ENCODE peak calls at places on chromosomes 2 and 18, in seven cellular contexts. One of them, this sample, is unnamed. For H3K4me1, the result is how much of the 10 kb centered on the place peaks cover.

GRCh38 chr2:159035790-159036411 is 67.5 kb downstream of the TANC1 start:
- DNase-seq in A549: peak
- DNase-seq in mammary epithelial cell: peak
- DNase-seq in hepatocyte: peak
- DNase-seq in ovary: no peak
- DNase-seq in heart right ventricle: no peak
- DNase-seq in HepG2: peak
- DNase-seq in this sample: no peak

GRCh38 chr2:88190808-88191721 is 20.9 kb downstream of the THNSL2 start:
- DNase-seq in A549: peak
- DNase-seq in HepG2: peak
- DNase-seq in ovary: peak
- DNase-seq in mammary epithelial cell: peak
- DNase-seq in hepatocyte: peak
- DNase-seq in heart right ventricle: no peak
- DNase-seq in this sample: no peak

GRCh38 chr2:169507698-169508097 is 1.8 kb upstream of the KLHL41 start:
- DNase-seq in HepG2: peak
- DNase-seq in hepatocyte: peak
- DNase-seq in mammary epithelial cell: peak
- DNase-seq in heart right ventricle: no peak
- DNase-seq in A549: peak
- DNase-seq in ovary: no peak
- DNase-seq in this sample: no peak

GRCh38 chr18:7512326-7512725 is 54.8 kb upstream of the PTPRM start:
- DNase-seq in HepG2: no peak
- DNase-seq in mammary epithelial cell: peak
- DNase-seq in heart right ventricle: no peak
- DNase-seq in A549: no peak
- DNase-seq in hepatocyte: peak
- DNase-seq in ovary: no peak
- DNase-seq in this sample: no peak

GRCh38 chr18:13268035-13268700 is 49.6 kb downstream of the LDLRAD4 start:
- DNase-seq in ovary: no peak
- DNase-seq in heart right ventricle: no peak
- DNase-seq in hepatocyte: peak
- DNase-seq in HepG2: no peak
- DNase-seq in A549: no peak
- DNase-seq in mammary epithelial cell: peak
- DNase-seq in this sample: no peak

GRCh38 chr2:155404433-155405002 is 706.0 kb downstream of the KCNJ3 start:
- DNase-seq in hepatocyte: peak
- DNase-seq in A549: no peak
- DNase-seq in mammary epithelial cell: no peak
- DNase-seq in heart right ventricle: no peak
- DNase-seq in HepG2: no peak
- DNase-seq in ovary: no peak
- DNase-seq in this sample: no peak

GRCh38 chr2:96868555-96869280 is 1.2 kb downstream of the SEMA4C start:
- DNase-seq in mammary epithelial cell: peak
- DNase-seq in hepatocyte: peak
- DNase-seq in ovary: peak
- DNase-seq in HepG2: peak
- DNase-seq in heart right ventricle: peak
- DNase-seq in A549: peak
- DNase-seq in this sample: peak

GRCh38 chr2:239937866-239938640 is 87.1 kb downstream of the NDUFA10 start:
- DNase-seq in hepatocyte: no peak
- DNase-seq in A549: no peak
- DNase-seq in HepG2: no peak
- DNase-seq in heart right ventricle: no peak
- DNase-seq in mammary epithelial cell: no peak
- DNase-seq in ovary: no peak
- DNase-seq in this sample: peak

GRCh38 chr2:60519259-60519863 is 34.1 kb downstream of the BCL11A start:
- DNase-seq in heart right ventricle: no peak
- DNase-seq in HepG2: no peak
- DNase-seq in hepatocyte: no peak
- DNase-seq in ovary: no peak
- DNase-seq in A549: no peak
- DNase-seq in mammary epithelial cell: peak
- DNase-seq in this sample: no peak

GRCh38 chr2:23636412-23636811 is 251.4 kb downstream of the KLHL29 start:
- DNase-seq in hepatocyte: no peak
- DNase-seq in mammary epithelial cell: no peak
- DNase-seq in ovary: no peak
- DNase-seq in A549: peak
- DNase-seq in heart right ventricle: no peak
- DNase-seq in HepG2: peak
- DNase-seq in this sample: peak

DNA sequence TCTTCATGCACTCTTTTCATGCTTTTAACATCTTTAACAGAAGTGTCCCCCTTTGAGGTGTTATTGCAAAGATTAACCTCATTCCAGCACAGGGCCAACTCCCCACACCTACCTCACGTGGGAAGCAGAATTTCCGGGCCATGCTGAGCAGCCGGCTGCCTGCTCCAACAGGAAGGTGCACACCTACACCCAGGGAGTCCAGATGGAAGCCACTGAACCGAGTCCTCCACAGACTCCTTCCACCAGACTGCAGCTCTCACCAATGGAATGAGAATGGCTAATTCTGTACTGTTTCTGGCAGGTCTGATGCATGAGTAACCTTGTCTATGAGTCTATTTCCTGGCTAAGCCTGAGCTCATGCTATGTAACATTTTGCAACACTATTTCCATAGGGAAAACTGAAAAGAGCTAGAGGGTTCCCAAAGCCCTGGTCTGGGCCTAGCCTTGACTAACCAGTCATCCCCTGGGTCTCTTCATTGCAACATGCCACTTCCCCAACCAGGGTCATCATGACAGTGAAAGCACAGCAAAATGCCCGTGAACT is 11.0 kb downstream of the ERFE start:
- DNase-seq in HepG2: no peak
- DNase-seq in heart right ventricle: no peak
- DNase-seq in A549: peak
- DNase-seq in mammary epithelial cell: peak
- DNase-seq in ovary: no peak
- DNase-seq in hepatocyte: peak
- DNase-seq in this sample: peak
- H3K4me3 ChIP-seq in HepG2: no peak
- H3K4me3 ChIP-seq in heart right ventricle: no peak
- H3K4me3 ChIP-seq in A549: peak
- H3K4me3 ChIP-seq in mammary epithelial cell: no peak
- H3K4me3 ChIP-seq in ovary: no peak
- H3K4me3 ChIP-seq in hepatocyte: no peak
- H3K4me3 ChIP-seq in this sample: no peak

GRCh38 chr2:238285653-238286082 is 2.7 kb downstream of the PER2 start:
- DNase-seq in mammary epithelial cell: peak
- DNase-seq in HepG2: peak
- DNase-seq in hepatocyte: peak
- DNase-seq in ovary: peak
- DNase-seq in heart right ventricle: peak
- DNase-seq in A549: peak
- DNase-seq in this sample: no peak
- H3K4me1 ChIP-seq in mammary epithelial cell: under half
- H3K4me1 ChIP-seq in HepG2: half or more
- H3K4me1 ChIP-seq in hepatocyte: under half
- H3K4me1 ChIP-seq in ovary: under half
- H3K4me1 ChIP-seq in heart right ventricle: half or more
- H3K4me1 ChIP-seq in A549: half or more
- H3K4me1 ChIP-seq in this sample: half or more

DNA sequence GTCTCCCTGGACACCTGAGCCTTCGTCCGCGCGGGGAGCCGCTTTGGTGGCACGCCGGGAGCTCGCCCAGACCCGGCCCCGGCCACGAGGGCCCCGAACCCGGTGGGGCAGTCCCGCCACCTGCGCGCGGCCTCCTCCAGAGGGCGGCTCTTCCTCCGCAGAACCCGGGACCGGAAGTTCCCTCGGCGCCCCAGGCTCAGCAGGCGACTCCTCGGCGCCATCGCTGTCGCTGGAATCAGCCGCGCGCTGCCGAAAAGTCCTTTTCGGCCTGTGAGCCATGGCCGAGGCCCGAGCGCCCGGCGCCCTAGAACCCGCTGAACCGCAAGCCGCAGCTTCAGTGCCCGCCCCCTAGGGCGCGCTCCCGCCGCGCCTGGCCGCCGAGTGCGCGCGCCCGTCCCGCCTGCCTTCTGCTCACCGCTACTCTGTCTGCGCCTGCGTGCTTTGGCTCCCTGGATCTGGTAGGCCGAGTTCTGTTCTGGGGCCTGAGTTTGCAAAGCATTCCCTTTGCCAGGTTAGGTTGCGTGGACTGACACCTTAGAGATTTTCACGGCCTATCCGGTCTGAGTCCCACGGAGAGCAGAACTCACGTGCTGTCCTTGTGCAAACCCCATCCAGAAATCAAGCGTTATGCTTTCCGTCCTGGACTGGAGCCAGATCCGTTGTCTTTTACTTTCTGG is at the start of gene GCFC2:
- DNase-seq in hepatocyte: peak
- DNase-seq in mammary epithelial cell: peak
- DNase-seq in heart right ventricle: peak
- DNase-seq in A549: peak
- DNase-seq in ovary: peak
- DNase-seq in HepG2: peak
- DNase-seq in this sample: peak
- TF ChIP-seq CTCF in hepatocyte: peak
- TF ChIP-seq CTCF in mammary epithelial cell: no peak
- TF ChIP-seq CTCF in heart right ventricle: peak
- TF ChIP-seq CTCF in A549: peak
- TF ChIP-seq CTCF in ovary: peak
- TF ChIP-seq CTCF in HepG2: peak
- TF ChIP-seq CTCF in this sample: peak

GRCh38 chr18:47263828-47264314 is 12.4 kb upstream of the SKOR2 start:
- DNase-seq in heart right ventricle: no peak
- DNase-seq in HepG2: no peak
- DNase-seq in hepatocyte: no peak
- DNase-seq in ovary: no peak
- DNase-seq in A549: no peak
- DNase-seq in mammary epithelial cell: no peak
- DNase-seq in this sample: peak

GRCh38 chr18:47261902-47262301 is 10.4 kb upstream of the SKOR2 start:
- DNase-seq in mammary epithelial cell: no peak
- DNase-seq in ovary: no peak
- DNase-seq in A549: no peak
- DNase-seq in HepG2: no peak
- DNase-seq in hepatocyte: no peak
- DNase-seq in heart right ventricle: no peak
- DNase-seq in this sample: no peak

GRCh38 chr18:47265197-47265596 is 13.7 kb upstream of the SKOR2 start:
- DNase-seq in ovary: no peak
- DNase-seq in HepG2: no peak
- DNase-seq in hepatocyte: no peak
- DNase-seq in mammary epithelial cell: no peak
- DNase-seq in heart right ventricle: no peak
- DNase-seq in A549: no peak
- DNase-seq in this sample: no peak

GRCh38 chr18:47262397-47263196 is 11.1 kb upstream of the SKOR2 start:
- DNase-seq in ovary: no peak
- DNase-seq in HepG2: no peak
- DNase-seq in hepatocyte: no peak
- DNase-seq in mammary epithelial cell: no peak
- DNase-seq in heart right ventricle: no peak
- DNase-seq in A549: no peak
- DNase-seq in this sample: no peak

DNA sequence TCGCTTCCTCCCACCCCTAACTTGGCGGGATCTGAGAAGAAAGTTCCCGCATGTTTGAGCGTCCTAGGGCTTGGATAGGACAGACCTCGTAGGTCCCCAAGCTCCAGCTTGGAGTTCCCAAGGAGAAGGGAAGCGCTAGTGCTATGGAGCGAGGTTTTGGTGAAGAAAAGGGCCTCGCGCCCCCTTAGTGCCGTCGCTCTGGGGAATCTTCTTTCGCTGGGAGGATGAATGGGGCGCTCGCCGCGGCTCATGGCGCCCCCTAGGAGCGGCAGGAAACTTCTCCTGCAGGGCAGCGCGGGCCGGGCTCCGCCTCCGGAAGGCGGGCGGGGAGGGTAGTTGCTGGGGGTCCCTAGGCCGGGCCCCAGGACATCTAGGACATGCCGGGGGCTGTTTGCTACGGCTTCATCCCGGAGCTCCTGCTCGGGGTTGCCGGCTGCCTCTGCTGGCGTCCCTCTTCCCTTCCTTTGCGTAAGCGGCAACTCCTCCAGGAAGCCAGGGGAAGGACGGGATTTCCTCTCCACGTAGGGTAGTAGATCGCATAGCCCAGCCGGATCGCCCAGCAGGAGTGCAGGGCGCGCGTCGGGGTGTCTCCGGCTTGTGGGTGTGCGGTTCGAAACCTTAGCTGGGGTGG is 11.9 kb upstream of the SKOR2 start:
- DNase-seq in hepatocyte: no peak
- DNase-seq in A549: no peak
- DNase-seq in ovary: no peak
- DNase-seq in heart right ventricle: no peak
- DNase-seq in HepG2: no peak
- DNase-seq in mammary epithelial cell: no peak
- DNase-seq in this sample: no peak
- H3K4me3 ChIP-seq in hepatocyte: no peak
- H3K4me3 ChIP-seq in A549: peak
- H3K4me3 ChIP-seq in ovary: no peak
- H3K4me3 ChIP-seq in heart right ventricle: peak
- H3K4me3 ChIP-seq in HepG2: no peak
- H3K4me3 ChIP-seq in mammary epithelial cell: no peak
- H3K4me3 ChIP-seq in this sample: peak

DNA sequence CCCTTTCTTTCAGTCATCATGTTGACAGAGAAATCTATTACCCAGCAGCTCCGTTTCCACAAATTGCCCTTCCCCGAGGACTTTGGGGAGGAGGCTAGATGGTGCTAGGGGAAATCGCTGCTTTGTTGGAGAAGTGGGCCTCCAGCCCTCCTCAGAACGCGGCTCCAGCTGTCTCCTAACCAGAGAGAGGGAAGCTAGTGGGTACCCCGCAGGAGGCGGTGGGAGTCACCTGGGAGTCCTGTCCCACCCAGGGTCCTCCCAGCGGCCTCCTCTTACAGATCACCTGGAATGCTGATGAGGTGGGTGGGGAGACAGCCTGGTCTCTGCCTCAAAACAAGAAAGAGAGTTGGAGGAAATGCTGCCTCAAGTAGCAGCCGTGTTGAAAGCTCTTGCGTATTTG is 130.8 kb upstream of the MYCN start:
- DNase-seq in heart right ventricle: no peak
- DNase-seq in mammary epithelial cell: no peak
- DNase-seq in hepatocyte: no peak
- DNase-seq in ovary: no peak
- DNase-seq in A549: no peak
- DNase-seq in HepG2: no peak
- DNase-seq in this sample: no peak
- H3K4me1 ChIP-seq in heart right ventricle: under half
- H3K4me1 ChIP-seq in mammary epithelial cell: under half
- H3K4me1 ChIP-seq in hepatocyte: under half
- H3K4me1 ChIP-seq in ovary: under half
- H3K4me1 ChIP-seq in A549: under half
- H3K4me1 ChIP-seq in HepG2: under half
- H3K4me1 ChIP-seq in this sample: under half